ENCODE peak calls at places on chromosomes 13 and 19, in five cellular contexts. S, I, A, B and M are unnamed samples. For H3K27me3, the result is how much of the 10 kb centered on the place peaks cover.

GRCh38 chr19:10454267-10454666 is 33.9 kb downstream of the PDE4A start:
- DNase-seq in A (no peak), B (no peak), I (no peak), S (no peak), M (no peak)

GRCh38 chr13:73273737-73274136 is 214.9 kb downstream of the KLF5 start:
- DNase-seq in B (no peak), I (no peak), S (peak), A (no peak), M (peak)

GRCh38 chr19:36256064-36256463 is 41.2 kb downstream of the ZNF146 start:
- DNase-seq in S (no peak), B (no peak), A (no peak), I (no peak), M (no peak)

GRCh38 chr19:46860846-46861690 is at the start of gene ARHGAP35:
- DNase-seq in S (no peak), B (no peak), I (no peak), A (no peak), M (no peak)

GRCh38 chr13:48009298-48009697 is 8.2 kb upstream of the SUCLA2 start:
- DNase-seq in B (no peak), A (no peak), S (peak), I (no peak), M (peak)

GRCh38 chr19:24141612-24142011 is 54.6 kb downstream of the ZNF254 start:
- DNase-seq in I (no peak), B (no peak), A (no peak), S (no peak), M (no peak)

GRCh38 chr19:8517551-8518442 is 3.8 kb upstream of the ZNF414 start:
- DNase-seq in B (no peak), S (no peak), I (no peak), A (no peak), M (no peak)

GRCh38 chr13:31947105-31947504 is 84.5 kb upstream of the FRY start:
- DNase-seq in I (no peak), S (no peak), B (no peak), A (no peak), M (no peak)

GRCh38 chr13:70385852-70386251 is 277.6 kb upstream of the KLHL1 start:
- DNase-seq in A (no peak), I (no peak), B (no peak), S (no peak), M (no peak)

GRCh38 chr13:44989941-44990340 is 603 bp downstream of the GPALPP1 start:
- DNase-seq in S (peak), B (no peak), A (no peak), I (no peak), M (no peak)

GRCh38 chr13:99326012-99326411 is 18.8 kb upstream of the GPR183 start:
- DNase-seq in S (no peak), A (no peak), I (no peak), B (no peak), M (no peak)

GRCh38 chr13:99320693-99321481 is 13.7 kb upstream of the GPR183 start:
- DNase-seq in A (no peak), S (peak), B (no peak), I (no peak), M (no peak)

GRCh38 chr13:99323488-99323887 is 16.3 kb upstream of the GPR183 start:
- DNase-seq in B (no peak), A (no peak), I (no peak), S (no peak), M (no peak)

GRCh38 chr13:99321709-99322108 is 14.5 kb upstream of the GPR183 start:
- DNase-seq in I (no peak), A (no peak), B (no peak), S (no peak), M (no peak)

DNA sequence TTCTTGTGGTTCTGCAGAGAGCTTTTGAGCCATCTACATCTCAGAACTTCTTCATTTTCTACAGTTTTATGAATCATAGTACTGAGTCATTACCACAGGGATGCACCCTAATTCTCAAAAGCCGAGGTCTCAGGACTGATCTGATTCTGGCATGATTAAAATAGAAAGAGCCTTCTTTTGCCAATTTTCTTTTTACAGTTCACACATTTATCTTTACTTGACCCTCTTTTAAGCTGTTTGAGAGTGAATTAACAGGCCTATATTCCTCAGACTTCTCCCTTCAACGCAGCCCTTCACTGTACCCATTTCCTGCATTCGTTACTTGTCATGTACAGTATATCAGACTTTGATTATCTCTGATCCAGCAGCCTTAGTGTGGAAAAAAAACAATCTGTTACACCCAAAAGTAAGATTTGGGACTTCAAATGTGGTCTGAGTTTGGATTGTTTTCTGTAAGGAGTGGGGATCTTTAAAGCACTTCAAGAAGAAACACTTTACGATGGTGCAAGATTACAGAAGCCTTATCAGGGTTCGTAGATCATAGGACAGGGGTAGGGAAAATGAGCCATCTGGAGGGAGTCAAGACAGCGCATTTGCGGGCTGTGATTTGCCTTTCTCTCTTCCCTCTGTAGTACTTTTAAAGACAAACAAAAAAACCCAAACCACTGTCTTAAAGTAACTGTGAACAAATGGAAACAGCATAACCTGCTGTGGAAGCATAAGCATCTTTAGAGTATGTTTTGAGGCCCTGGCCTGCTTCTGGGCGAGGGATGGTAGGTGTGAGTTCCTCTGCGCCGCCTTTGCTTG is 15.3 kb upstream of the GPR183 start:
- DNase-seq in S (peak), A (no peak), B (no peak), I (no peak), M (no peak)
- TF ChIP-seq CTCF in S (no peak), A (no peak), B (no peak), I (no peak), M (no peak)

GRCh38 chr19:4970558-4971423 is 1.9 kb downstream of the KDM4B start:
- DNase-seq in S (no peak), I (peak), B (peak), A (no peak), M (no peak)
- H3K4me3 ChIP-seq in S (peak), I (peak), B (peak), A (peak), M (peak)

GRCh38 chr13:40252241-40252640 is 414.2 kb downstream of the FOXO1 start:
- DNase-seq in S (no peak), I (no peak), B (no peak), A (no peak), M (no peak)
- H3K27me3 ChIP-seq in S (under half), I (under half), B (under half), A (under half), M (under half)

GRCh38 chr13:98032168-98032567 is 78.7 kb downstream of the IPO5 start:
- DNase-seq in I (no peak), B (no peak), S (no peak), A (no peak), M (no peak)

GRCh38 chr13:98039261-98039660 is 85.8 kb downstream of the IPO5 start:
- DNase-seq in B (no peak), A (no peak), S (no peak), I (no peak), M (no peak)

GRCh38 chr13:98035373-98035772 is 81.9 kb downstream of the IPO5 start:
- DNase-seq in I (no peak), S (no peak), A (no peak), B (no peak), M (no peak)

GRCh38 chr13:98033277-98034247 is 80.1 kb downstream of the IPO5 start:
- DNase-seq in B (no peak), A (peak), I (no peak), S (peak), M (peak)
- TF ChIP-seq CTCF in B (no peak), A (peak), I (peak), S (peak), M (peak)

GRCh38 chr13:111213964-111214726 is 99.0 kb downstream of the ARHGEF7 start:
- DNase-seq in A (no peak), S (no peak), I (no peak), B (no peak), M (no peak)

GRCh38 chr13:111212517-111212873 is 97.4 kb downstream of the ARHGEF7 start:
- DNase-seq in S (no peak), B (no peak), A (no peak), I (no peak), M (no peak)

GRCh38 chr13:111216166-111216960 is 101.3 kb downstream of the ARHGEF7 start:
- DNase-seq in S (no peak), B (peak), I (no peak), A (peak), M (no peak)

GRCh38 chr13:111217661-111218060 is 102.6 kb downstream of the ARHGEF7 start:
- DNase-seq in A (no peak), S (no peak), I (no peak), B (no peak), M (no peak)

DNA sequence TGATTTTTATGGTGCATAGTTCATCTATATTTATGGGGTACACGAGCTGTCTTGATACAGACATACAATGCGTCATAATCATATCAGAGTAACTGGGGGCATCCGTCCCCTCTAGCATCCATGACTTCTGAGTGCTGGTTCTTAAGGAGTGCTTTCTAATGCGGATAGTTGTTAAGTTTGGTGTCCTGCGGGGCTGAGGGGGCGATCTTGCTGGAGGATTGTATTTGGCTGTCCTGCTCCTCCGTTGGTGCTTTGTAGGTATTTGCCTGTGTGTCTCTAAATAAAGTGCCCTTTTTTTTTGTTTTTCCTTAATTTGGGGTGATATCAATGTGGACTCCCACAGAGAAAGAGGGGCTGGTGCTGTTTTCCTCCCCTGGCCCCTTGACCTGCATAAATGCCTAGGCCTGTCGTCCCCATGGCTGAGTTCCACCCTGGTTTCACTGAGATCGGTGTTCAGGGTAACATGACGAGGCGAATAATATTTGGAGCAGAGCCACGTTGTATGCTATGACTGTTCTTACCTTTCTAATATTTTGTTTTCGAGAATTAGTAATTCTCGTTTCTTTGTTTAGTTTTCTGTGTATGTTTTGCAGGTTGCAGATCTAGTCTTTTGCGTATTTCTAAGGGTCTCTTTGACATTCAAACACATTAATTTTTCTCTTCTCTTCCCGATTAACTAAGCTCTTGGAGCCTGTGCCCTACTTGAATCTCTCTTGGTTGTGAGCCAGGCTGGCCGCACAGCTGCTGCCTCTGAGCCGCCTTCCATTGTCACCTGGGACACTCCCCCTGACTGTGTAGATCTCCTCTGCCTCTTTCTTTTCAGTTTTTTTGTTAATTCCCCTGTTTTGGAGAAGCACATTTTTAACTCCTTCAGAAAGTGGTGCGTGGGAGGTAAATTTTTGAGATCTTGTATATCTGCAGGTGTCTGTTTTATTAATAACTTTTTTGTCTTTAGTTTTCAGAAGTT is 100.3 kb downstream of the ARHGEF7 start:
- DNase-seq in A (no peak), I (no peak), S (no peak), B (no peak), M (no peak)
- H3K4me3 ChIP-seq in A (no peak), I (no peak), S (no peak), B (no peak), M (no peak)

GRCh38 chr13:96091164-96091931 is 1.4 kb downstream of the HS6ST3 start:
- DNase-seq in S (no peak), I (peak), A (peak), B (peak), M (no peak)
- H3K27me3 ChIP-seq in S (under half), I (half or more), A (half or more), B (half or more), M (under half)